ENCODE peak calls at places on chromosomes 2 and 18, in seven cellular contexts. G is adrenal gland, T is substantia nigra, U is upper lobe of right lung, Z is esophagus squamous epithelium, V is A549, L is gastrocnemius medialis. E is an unnamed sample.

GRCh38 chr2:107303964-107304363 is 418.0 kb upstream of the ST6GAL2 start:
- DNase-seq in G (no peak), T (no peak), U (no peak), Z (no peak), V (no peak), L (no peak), E (no peak)

GRCh38 chr18:74633652-74634352 is 36.1 kb downstream of the ZNF407 start:
- DNase-seq in G (peak; percentile 6), T (no peak), U (no peak), Z (no peak), V (no peak), L (no peak), E (no peak)

GRCh38 chr2:72004201-72004915 is 143.3 kb downstream of the CYP26B1 start:
- DNase-seq in G (no peak), T (no peak), U (no peak), Z (no peak), V (no peak), L (no peak), E (no peak)

GRCh38 chr18:79519751-79520472 is 124.2 kb downstream of the NFATC1 start:
- DNase-seq in G (no peak), T (no peak), U (peak; percentile 59), Z (no peak), V (no peak), L (no peak), E (no peak)

GRCh38 chr2:127140543-127140942 is 33.6 kb upstream of the BIN1 start:
- DNase-seq in G (no peak), T (no peak), U (no peak), Z (no peak), V (no peak), L (no peak), E (no peak)

GRCh38 chr2:219444566-219445091 is 10.0 kb downstream of the SPEG start:
- DNase-seq in G (no peak), T (no peak), U (no peak), Z (no peak), V (no peak), L (no peak), E (peak; percentile 82)

GRCh38 chr2:96859338-96859649 is 1.5 kb upstream of the ANKRD39 start:
- DNase-seq in G (no peak), T (peak; percentile 47), U (no peak), Z (no peak), V (no peak), L (no peak), E (no peak)

GRCh38 chr2:12619975-12620374 is 96.8 kb upstream of the TRIB2 start:
- DNase-seq in G (peak; percentile 65), T (no peak), U (no peak), Z (no peak), V (no peak), L (no peak), E (no peak)

GRCh38 chr2:98148968-98149697 is 62.2 kb downstream of the VWA3B start:
- DNase-seq in G (peak; percentile 54), T (no peak), U (no peak), Z (no peak), V (peak; percentile 34), L (no peak), E (peak; percentile 12)

GRCh38 chr18:79772108-79772864 is 25.5 kb upstream of the KCNG2 start:
- DNase-seq in G (no peak), T (no peak), U (peak; percentile 45), Z (no peak), V (no peak), L (no peak), E (no peak)

GRCh38 chr2:167380555-167380954 is 492.3 kb downstream of the XIRP2 start:
- DNase-seq in G (no peak), T (no peak), U (no peak), Z (no peak), V (no peak), L (no peak), E (no peak)

GRCh38 chr2:127614731-127615130 is 31.2 kb upstream of the GPR17 start:
- DNase-seq in G (no peak), T (no peak), U (no peak), Z (no peak), V (no peak), L (no peak), E (no peak)

GRCh38 chr2:32884346-32884745 is 62.4 kb upstream of the LTBP1 start:
- DNase-seq in G (no peak), T (no peak), U (no peak), Z (no peak), V (no peak), L (no peak), E (no peak)

GRCh38 chr18:66193938-66194337 is 410.0 kb downstream of the CDH19 start:
- DNase-seq in G (no peak), T (no peak), U (no peak), Z (no peak), V (no peak), L (no peak), E (no peak)

GRCh38 chr2:235722869-235723268 is 229.0 kb downstream of the AGAP1 start:
- DNase-seq in G (no peak), T (no peak), U (no peak), Z (no peak), V (no peak), L (no peak), E (no peak)

GRCh38 chr18:23631746-23632145 is 31.0 kb downstream of the ANKRD29 start:
- DNase-seq in G (no peak), T (no peak), U (no peak), Z (no peak), V (no peak), L (no peak), E (no peak)

GRCh38 chr2:153823880-153824279 is 47.8 kb upstream of the GALNT13 start:
- DNase-seq in G (no peak), T (no peak), U (no peak), Z (no peak), V (no peak), L (no peak), E (no peak)

GRCh38 chr2:63058742-63059433 is 8.3 kb downstream of the OTX1 start:
- DNase-seq in G (no peak), T (no peak), U (no peak), Z (no peak), V (no peak), L (no peak), E (no peak)

GRCh38 chr18:70036771-70037452 is 89.2 kb upstream of the CD226 start:
- DNase-seq in G (no peak), T (no peak), U (no peak), Z (no peak), V (no peak), L (no peak), E (no peak)

GRCh38 chr2:233928594-233929351 is 11.6 kb downstream of the TRPM8 start:
- DNase-seq in G (peak; percentile 26), T (no peak), U (no peak), Z (no peak), V (peak; percentile 55), L (no peak), E (no peak)

GRCh38 chr2:70936165-70936978 is 672 bp downstream of the ATP6V1B1 start:
- DNase-seq in G (no peak), T (no peak), U (no peak), Z (no peak), V (no peak), L (no peak), E (no peak)

GRCh38 chr2:97267411-97268074 is 154.6 kb downstream of the ANKRD36 start:
- DNase-seq in G (no peak), T (no peak), U (peak; percentile 60), Z (no peak), V (no peak), L (no peak), E (no peak)

GRCh38 chr18:55577812-55578539 is 10.0 kb downstream of the TCF4 start:
- DNase-seq in G (no peak), T (no peak), U (no peak), Z (no peak), V (peak; percentile 2), L (no peak), E (no peak)

GRCh38 chr2:76491503-76491902 is 780.8 kb upstream of the GCFC2 start:
- DNase-seq in G (no peak), T (no peak), U (no peak), Z (no peak), V (no peak), L (no peak), E (no peak)

GRCh38 chr2:159706385-159706980 is 5.8 kb upstream of the MARCHF7 start:
- DNase-seq in G (no peak), T (no peak), U (no peak), Z (no peak), V (no peak), L (no peak), E (no peak)

GRCh38 chr2:133421516-133422324 is 146.5 kb downstream of the NCKAP5 start:
- DNase-seq in G (no peak), T (no peak), U (no peak), Z (no peak), V (peak; percentile 59), L (no peak), E (peak; percentile 12)

GRCh38 chr2:220619525-220620267 is 952.4 kb downstream of the EPHA4 start:
- DNase-seq in G (no peak), T (no peak), U (no peak), Z (no peak), V (peak; percentile 90), L (no peak), E (no peak)

GRCh38 chr2:20125616-20126015 is 74.2 kb upstream of the LAPTM4A start:
- DNase-seq in G (no peak), T (no peak), U (no peak), Z (no peak), V (no peak), L (no peak), E (no peak)

GRCh38 chr2:120797421-120798289 is 62.0 kb downstream of the GLI2 start:
- DNase-seq in G (no peak), T (no peak), U (no peak), Z (no peak), V (no peak), L (no peak), E (no peak)

GRCh38 chr2:240510513-240511210 is 47.1 kb downstream of the ANKMY1 start:
- DNase-seq in G (no peak), T (no peak), U (no peak), Z (no peak), V (no peak), L (no peak), E (no peak)

GRCh38 chr2:43475922-43476321 is 119.9 kb downstream of the THADA start:
- DNase-seq in G (no peak), T (no peak), U (no peak), Z (no peak), V (no peak), L (no peak), E (no peak)
- H3K27ac ChIP-seq in G (no peak overlapping the region), T (no peak overlapping the region), U (no peak overlapping the region), Z (no peak overlapping the region), V (no peak overlapping the region), L (no peak overlapping the region), E (no peak overlapping the region)

GRCh38 chr2:105082107-105082506 is 44.2 kb downstream of the MRPS9 start:
- DNase-seq in G (no peak), T (no peak), U (no peak), Z (no peak), V (no peak), L (no peak), E (no peak)
- H3K27ac ChIP-seq in G (no peak overlapping the region), T (no peak overlapping the region), U (no peak overlapping the region), Z (no peak overlapping the region), V (no peak overlapping the region), L (no peak overlapping the region), E (no peak overlapping the region)

GRCh38 chr2:169661263-169661662 is 32.9 kb downstream of the CFAP210 start:
- DNase-seq in G (no peak), T (no peak), U (no peak), Z (no peak), V (no peak), L (no peak), E (no peak)
- H3K27ac ChIP-seq in G (no peak overlapping the region), T (no peak overlapping the region), U (no peak overlapping the region), Z (no peak overlapping the region), V (no peak overlapping the region), L (no peak overlapping the region), E (no peak overlapping the region)

GRCh38 chr2:54671875-54672586 is 51.4 kb upstream of the EML6 start:
- DNase-seq in G (no peak), T (no peak), U (no peak), Z (no peak), V (no peak), L (no peak), E (no peak)
- H3K27ac ChIP-seq in G (peak overlapping the region; percentile 92), T (no peak overlapping the region), U (peak overlapping the region; percentile 84), Z (peak overlapping the region; percentile 83), V (no peak overlapping the region), L (peak overlapping the region; percentile 81), E (no peak overlapping the region)

E was measured in caudate nucleus.